ENCODE peak calls at places on chromosomes 7 and 10, in eight cellular contexts. One of them, this sample, is unnamed.

GRCh38 chr10:100816671-100817070 is 71.3 kb downstream of the PAX2 start:
- DNase-seq in uterus: no peak
- DNase-seq in PC-9: no peak
- DNase-seq in EH: peak; percentile 8
- DNase-seq in hepatic stellate cell: no peak
- DNase-seq in sciatic nerve: no peak
- DNase-seq in K562: no peak
- DNase-seq in fibroblast of lung: no peak
- DNase-seq in this sample: no peak

GRCh38 chr10:7890802-7891201 is 72.5 kb downstream of the TAF3 start:
- DNase-seq in hepatic stellate cell: no peak
- DNase-seq in sciatic nerve: no peak
- DNase-seq in fibroblast of lung: no peak
- DNase-seq in K562: no peak
- DNase-seq in uterus: no peak
- DNase-seq in PC-9: no peak
- DNase-seq in EH: no peak
- DNase-seq in this sample: no peak

GRCh38 chr10:49164587-49165188 is 23.5 kb downstream of the TMEM273 start:
- DNase-seq in EH: peak; percentile 39
- DNase-seq in hepatic stellate cell: peak; percentile 24
- DNase-seq in sciatic nerve: peak; percentile 62
- DNase-seq in PC-9: no peak
- DNase-seq in uterus: no peak
- DNase-seq in fibroblast of lung: peak; percentile 6
- DNase-seq in K562: peak; percentile 73
- DNase-seq in this sample: no peak

GRCh38 chr10:76774987-76775603 is 862.5 kb downstream of the KCNMA1 start:
- DNase-seq in fibroblast of lung: no peak
- DNase-seq in K562: no peak
- DNase-seq in sciatic nerve: no peak
- DNase-seq in PC-9: no peak
- DNase-seq in EH: no peak
- DNase-seq in hepatic stellate cell: no peak
- DNase-seq in uterus: no peak
- DNase-seq in this sample: no peak

GRCh38 chr10:133353988-133354605 is 3.7 kb downstream of the FUOM start:
- DNase-seq in sciatic nerve: no peak
- DNase-seq in uterus: no peak
- DNase-seq in PC-9: no peak
- DNase-seq in K562: no peak
- DNase-seq in fibroblast of lung: no peak
- DNase-seq in EH: no peak
- DNase-seq in hepatic stellate cell: no peak
- DNase-seq in this sample: no peak

GRCh38 chr10:98694014-98694413 is 247.3 kb upstream of the HPS1 start:
- DNase-seq in EH: peak; percentile 3
- DNase-seq in sciatic nerve: no peak
- DNase-seq in K562: no peak
- DNase-seq in fibroblast of lung: no peak
- DNase-seq in PC-9: no peak
- DNase-seq in uterus: no peak
- DNase-seq in hepatic stellate cell: no peak
- DNase-seq in this sample: no peak

GRCh38 chr10:78756604-78757442 is 311.9 kb upstream of the ZMIZ1 start:
- DNase-seq in K562: no peak
- DNase-seq in PC-9: peak; percentile 86
- DNase-seq in sciatic nerve: peak; percentile 77
- DNase-seq in fibroblast of lung: peak; percentile 97
- DNase-seq in EH: peak; percentile 98
- DNase-seq in uterus: peak; percentile 91
- DNase-seq in hepatic stellate cell: peak; percentile 98
- DNase-seq in this sample: peak; percentile 70

GRCh38 chr7:142323706-142324105 is 65.8 kb upstream of the PRSS58 start:
- DNase-seq in PC-9: peak; percentile 85
- DNase-seq in K562: peak; percentile 74
- DNase-seq in hepatic stellate cell: no peak
- DNase-seq in sciatic nerve: no peak
- DNase-seq in uterus: no peak
- DNase-seq in fibroblast of lung: no peak
- DNase-seq in EH: peak; percentile 6
- DNase-seq in this sample: no peak

GRCh38 chr7:108020585-108020984 is 17.6 kb upstream of the LAMB1 start:
- DNase-seq in K562: no peak
- DNase-seq in uterus: no peak
- DNase-seq in PC-9: no peak
- DNase-seq in sciatic nerve: no peak
- DNase-seq in hepatic stellate cell: no peak
- DNase-seq in fibroblast of lung: no peak
- DNase-seq in EH: no peak
- DNase-seq in this sample: no peak

GRCh38 chr10:96720422-96721206 is at the start of gene PIK3AP1:
- DNase-seq in hepatic stellate cell: peak; percentile 31
- DNase-seq in PC-9: peak; percentile 35
- DNase-seq in sciatic nerve: no peak
- DNase-seq in K562: peak; percentile 48
- DNase-seq in fibroblast of lung: no peak
- DNase-seq in EH: peak; percentile 20
- DNase-seq in uterus: no peak
- DNase-seq in this sample: no peak

GRCh38 chr10:6347391-6347951 is 144.7 kb downstream of the PFKFB3 start:
- DNase-seq in PC-9: no peak
- DNase-seq in sciatic nerve: no peak
- DNase-seq in fibroblast of lung: peak; percentile 44
- DNase-seq in hepatic stellate cell: no peak
- DNase-seq in K562: no peak
- DNase-seq in EH: peak; percentile 48
- DNase-seq in uterus: no peak
- DNase-seq in this sample: no peak

GRCh38 chr7:1283337-1283736 is 50.7 kb downstream of the UNCX start:
- DNase-seq in K562: no peak
- DNase-seq in PC-9: no peak
- DNase-seq in EH: no peak
- DNase-seq in sciatic nerve: no peak
- DNase-seq in fibroblast of lung: no peak
- DNase-seq in uterus: no peak
- DNase-seq in hepatic stellate cell: no peak
- DNase-seq in this sample: no peak

GRCh38 chr7:157273208-157274202 is 63.3 kb upstream of the DNAJB6 start:
- DNase-seq in PC-9: peak; percentile 71
- DNase-seq in EH: peak; percentile 76
- DNase-seq in hepatic stellate cell: peak; percentile 93
- DNase-seq in uterus: peak; percentile 65
- DNase-seq in sciatic nerve: peak; percentile 78
- DNase-seq in K562: peak; percentile 96
- DNase-seq in fibroblast of lung: peak; percentile 69
- DNase-seq in this sample: no peak

GRCh38 chr10:44132361-44133289 is 252.3 kb downstream of the CXCL12 start:
- DNase-seq in PC-9: no peak
- DNase-seq in EH: no peak
- DNase-seq in K562: no peak
- DNase-seq in fibroblast of lung: no peak
- DNase-seq in uterus: peak; percentile 41
- DNase-seq in hepatic stellate cell: no peak
- DNase-seq in sciatic nerve: peak; percentile 75
- DNase-seq in this sample: no peak

GRCh38 chr10:22874189-22874854 is 53.5 kb upstream of the ARMC3 start:
- DNase-seq in sciatic nerve: no peak
- DNase-seq in EH: no peak
- DNase-seq in hepatic stellate cell: no peak
- DNase-seq in fibroblast of lung: no peak
- DNase-seq in PC-9: no peak
- DNase-seq in K562: no peak
- DNase-seq in uterus: no peak
- DNase-seq in this sample: no peak

GRCh38 chr7:40604601-40605438 is 470.0 kb downstream of the SUGCT start:
- DNase-seq in fibroblast of lung: peak; percentile 65
- DNase-seq in hepatic stellate cell: peak; percentile 47
- DNase-seq in PC-9: no peak
- DNase-seq in EH: peak; percentile 48
- DNase-seq in K562: peak; percentile 14
- DNase-seq in uterus: no peak
- DNase-seq in sciatic nerve: peak; percentile 68
- DNase-seq in this sample: no peak

GRCh38 chr10:84845628-84846261 is 517.4 kb downstream of the CCSER2 start:
- DNase-seq in hepatic stellate cell: no peak
- DNase-seq in fibroblast of lung: no peak
- DNase-seq in PC-9: no peak
- DNase-seq in sciatic nerve: no peak
- DNase-seq in uterus: no peak
- DNase-seq in EH: no peak
- DNase-seq in K562: no peak
- DNase-seq in this sample: no peak

GRCh38 chr7:134714791-134715190 is 64.6 kb upstream of the CALD1 start:
- DNase-seq in sciatic nerve: no peak
- DNase-seq in fibroblast of lung: no peak
- DNase-seq in K562: no peak
- DNase-seq in EH: no peak
- DNase-seq in hepatic stellate cell: no peak
- DNase-seq in uterus: no peak
- DNase-seq in PC-9: no peak
- DNase-seq in this sample: no peak

GRCh38 chr10:112951349-112952281 is 1.6 kb downstream of the TCF7L2 start:
- DNase-seq in PC-9: peak; percentile 44
- DNase-seq in uterus: peak; percentile 70
- DNase-seq in fibroblast of lung: peak; percentile 85
- DNase-seq in EH: peak; percentile 88
- DNase-seq in sciatic nerve: peak; percentile 83
- DNase-seq in hepatic stellate cell: peak; percentile 58
- DNase-seq in K562: peak; percentile 30
- DNase-seq in this sample: peak; percentile 25

GRCh38 chr7:82247814-82248433 is 195.7 kb downstream of the CACNA2D1 start:
- DNase-seq in hepatic stellate cell: peak; percentile 10
- DNase-seq in K562: no peak
- DNase-seq in EH: peak; percentile 27
- DNase-seq in uterus: no peak
- DNase-seq in PC-9: no peak
- DNase-seq in sciatic nerve: no peak
- DNase-seq in fibroblast of lung: peak; percentile 6
- DNase-seq in this sample: no peak

GRCh38 chr10:60099998-60100747 is 193.8 kb upstream of the CCDC6 start:
- DNase-seq in sciatic nerve: no peak
- DNase-seq in hepatic stellate cell: peak; percentile 22
- DNase-seq in K562: peak; percentile 53
- DNase-seq in uterus: no peak
- DNase-seq in fibroblast of lung: peak; percentile 49
- DNase-seq in PC-9: peak; percentile 15
- DNase-seq in EH: peak; percentile 57
- DNase-seq in this sample: no peak

GRCh38 chr10:12419279-12419847 is 70.0 kb downstream of the CAMK1D start:
- DNase-seq in fibroblast of lung: peak; percentile 100
- DNase-seq in PC-9: peak; percentile 18
- DNase-seq in sciatic nerve: no peak
- DNase-seq in K562: no peak
- DNase-seq in EH: peak; percentile 38
- DNase-seq in uterus: peak; percentile 82
- DNase-seq in hepatic stellate cell: peak; percentile 74
- DNase-seq in this sample: peak; percentile 69

GRCh38 chr7:37534893-37535610 is 86.4 kb upstream of the ELMO1 start:
- DNase-seq in K562: no peak
- DNase-seq in EH: no peak
- DNase-seq in sciatic nerve: no peak
- DNase-seq in hepatic stellate cell: no peak
- DNase-seq in fibroblast of lung: no peak
- DNase-seq in PC-9: no peak
- DNase-seq in uterus: no peak
- DNase-seq in this sample: no peak

GRCh38 chr7:45978010-45978681 is 57.1 kb upstream of the IGFBP3 start:
- DNase-seq in sciatic nerve: no peak
- DNase-seq in hepatic stellate cell: peak; percentile 94
- DNase-seq in EH: peak; percentile 99
- DNase-seq in uterus: peak; percentile 39
- DNase-seq in K562: no peak
- DNase-seq in PC-9: peak; percentile 91
- DNase-seq in fibroblast of lung: peak; percentile 99
- DNase-seq in this sample: peak; percentile 97

GRCh38 chr7:152464312-152465117 is 28.7 kb upstream of the KMT2C start:
- DNase-seq in fibroblast of lung: peak; percentile 82
- DNase-seq in uterus: peak; percentile 74
- DNase-seq in K562: peak; percentile 94
- DNase-seq in PC-9: peak; percentile 67
- DNase-seq in hepatic stellate cell: peak; percentile 94
- DNase-seq in sciatic nerve: peak; percentile 88
- DNase-seq in EH: peak; percentile 66
- DNase-seq in this sample: no peak

GRCh38 chr10:91061608-91062007 is 140.7 kb upstream of the ANKRD1 start:
- DNase-seq in PC-9: no peak
- DNase-seq in hepatic stellate cell: no peak
- DNase-seq in uterus: no peak
- DNase-seq in sciatic nerve: no peak
- DNase-seq in EH: no peak
- DNase-seq in fibroblast of lung: no peak
- DNase-seq in K562: no peak
- DNase-seq in this sample: no peak

GRCh38 chr7:158082761-158083160 is 504.9 kb downstream of the PTPRN2 start:
- DNase-seq in sciatic nerve: no peak
- DNase-seq in fibroblast of lung: no peak
- DNase-seq in uterus: no peak
- DNase-seq in PC-9: no peak
- DNase-seq in EH: no peak
- DNase-seq in K562: no peak
- DNase-seq in hepatic stellate cell: no peak
- DNase-seq in this sample: no peak

GRCh38 chr10:103706760-103707159 is 148.6 kb downstream of the SH3PXD2A start:
- DNase-seq in PC-9: no peak
- DNase-seq in hepatic stellate cell: no peak
- DNase-seq in fibroblast of lung: no peak
- DNase-seq in sciatic nerve: no peak
- DNase-seq in K562: no peak
- DNase-seq in EH: no peak
- DNase-seq in uterus: no peak
- DNase-seq in this sample: no peak

GRCh38 chr7:101819913-101820522 is 2.6 kb downstream of the CUX1 start:
- DNase-seq in PC-9: no peak
- DNase-seq in EH: no peak
- DNase-seq in K562: no peak
- DNase-seq in hepatic stellate cell: no peak
- DNase-seq in fibroblast of lung: no peak
- DNase-seq in uterus: no peak
- DNase-seq in sciatic nerve: no peak
- DNase-seq in this sample: no peak

GRCh38 chr7:80172387-80172786 is 37.8 kb downstream of the GNAI1 start:
- DNase-seq in fibroblast of lung: no peak
- DNase-seq in PC-9: no peak
- DNase-seq in EH: no peak
- DNase-seq in K562: no peak
- DNase-seq in sciatic nerve: no peak
- DNase-seq in uterus: no peak
- DNase-seq in hepatic stellate cell: no peak
- DNase-seq in this sample: no peak

GRCh38 chr10:58044072-58044471 is 223.6 kb downstream of the IPMK start:
- DNase-seq in PC-9: no peak
- DNase-seq in fibroblast of lung: peak; percentile 95
- DNase-seq in uterus: no peak
- DNase-seq in EH: peak; percentile 88
- DNase-seq in K562: no peak
- DNase-seq in hepatic stellate cell: peak; percentile 5
- DNase-seq in sciatic nerve: no peak
- DNase-seq in this sample: no peak

GRCh38 chr7:106591146-106591545 is 69.8 kb downstream of the CCDC71L start:
- DNase-seq in sciatic nerve: no peak
- DNase-seq in fibroblast of lung: no peak
- DNase-seq in K562: no peak
- DNase-seq in EH: no peak
- DNase-seq in PC-9: no peak
- DNase-seq in uterus: no peak
- DNase-seq in hepatic stellate cell: no peak
- DNase-seq in this sample: no peak

This sample was measured in keratinocyte.